ENCODE peak calls at places on chromosomes 16 and 17, in five cellular contexts. X is right lobe of liver, E is astrocyte of the spinal cord, T is Panc1, H is transverse colon. P is an unnamed sample.

GRCh38 chr16:48538746-48539484 is 71.1 kb downstream of the N4BP1 start:
- DNase-seq in X (no peak), E (no peak), T (no peak), H (no peak), P (no peak)

GRCh38 chr16:12617401-12617819 is 186.3 kb downstream of the CPPED1 start:
- DNase-seq in H (no peak), T (no peak), X (no peak), E (no peak), P (no peak)

GRCh38 chr16:51971184-51971583 is 575.8 kb downstream of the TOX3 start:
- DNase-seq in H (no peak), X (no peak), E (peak), T (no peak), P (peak)

GRCh38 chr16:25052530-25052929 is 37.4 kb upstream of the ARHGAP17 start:
- DNase-seq in X (peak), T (no peak), H (no peak), E (no peak), P (no peak)

GRCh38 chr17:82281502-82282238 is 8.2 kb upstream of the CSNK1D start:
- DNase-seq in X (no peak), T (no peak), H (peak), E (no peak), P (no peak)

GRCh38 chr17:73163043-73163442 is 1.8 kb upstream of the SSTR2 start:
- DNase-seq in H (no peak), X (no peak), T (no peak), E (no peak), P (no peak)

GRCh38 chr17:2883544-2884203 is 87.4 kb downstream of the RAP1GAP2 start:
- DNase-seq in T (no peak), X (no peak), E (peak), H (no peak), P (peak)

GRCh38 chr17:48597775-48598631 is 4.4 kb upstream of the HOXB5 start:
- DNase-seq in T (no peak), E (peak), X (no peak), H (peak), P (no peak)

GRCh38 chr17:39751016-39751543 is 13.3 kb downstream of the GRB7 start:
- DNase-seq in X (no peak), E (no peak), H (peak), T (no peak), P (no peak)

GRCh38 chr17:27155866-27156265 is 138.0 kb upstream of the WSB1 start:
- DNase-seq in T (no peak), E (no peak), H (no peak), X (peak), P (no peak)

GRCh38 chr16:86026136-86026905 is 127.4 kb downstream of the IRF8 start:
- DNase-seq in T (no peak), E (no peak), X (no peak), H (peak), P (no peak)

GRCh38 chr16:14310519-14310991 is 239.4 kb downstream of the MRTFB start:
- DNase-seq in H (peak), T (no peak), E (peak), X (no peak), P (peak)

GRCh38 chr17:46971647-46972300 is 7.3 kb downstream of the RPRML start:
- DNase-seq in T (no peak), X (no peak), E (no peak), H (no peak), P (no peak)

GRCh38 chr17:6381526-6382135 is 53.3 kb downstream of the AIPL1 start:
- DNase-seq in T (no peak), X (no peak), E (no peak), H (no peak), P (no peak)

GRCh38 chr16:14409563-14409962 is 220.5 kb downstream of the PARN start:
- DNase-seq in T (peak), H (peak), X (no peak), E (peak), P (peak)

GRCh38 chr16:48350716-48351115 is 34.5 kb downstream of the SIAH1 start:
- DNase-seq in T (no peak), E (no peak), X (no peak), H (no peak), P (no peak)

GRCh38 chr16:85412911-85413520 is 200.1 kb upstream of the GSE1 start:
- DNase-seq in T (no peak), X (peak), H (no peak), E (no peak), P (no peak)

GRCh38 chr17:78137392-78138203 is 7.0 kb downstream of the TMC8 start:
- DNase-seq in E (no peak), X (peak), T (no peak), H (peak), P (no peak)

GRCh38 chr17:2215616-2216364 is 87.8 kb downstream of the SMG6 start:
- DNase-seq in T (no peak), H (peak), X (peak), E (peak), P (peak)

GRCh38 chr17:36679815-36680467 is 78.6 kb downstream of the MRM1 start:
- DNase-seq in T (no peak), E (no peak), H (no peak), X (no peak), P (no peak)

GRCh38 chr17:79778504-79779087 is 648 bp downstream of the CBX2 start:
- DNase-seq in E (no peak), X (no peak), H (no peak), T (no peak), P (no peak)

GRCh38 chr17:73103661-73104335 is 11.3 kb upstream of the SLC39A11 start:
- DNase-seq in X (no peak), T (no peak), H (no peak), E (peak), P (peak)

GRCh38 chr16:17222756-17223411 is 247.9 kb downstream of the XYLT1 start:
- DNase-seq in X (no peak), H (peak), T (no peak), E (peak), P (no peak)

GRCh38 chr16:27314161-27314723 is 468 bp downstream of the IL4R start:
- DNase-seq in X (peak), T (no peak), H (peak), E (peak), P (peak)

GRCh38 chr17:62963296-62963695 is 2.7 kb upstream of the TANC2 start:
- DNase-seq in X (no peak), E (peak), T (no peak), H (no peak), P (peak)

GRCh38 chr17:81535480-81536298 is 7.5 kb downstream of the FSCN2 start:
- DNase-seq in E (no peak), T (no peak), H (no peak), X (no peak), P (no peak)

GRCh38 chr17:65205655-65206054 is 68.5 kb downstream of the RGS9 start:
- DNase-seq in X (no peak), H (no peak), T (no peak), E (no peak), P (no peak)

GRCh38 chr16:24841291-24841690 is 4.5 kb upstream of the SLC5A11 start:
- DNase-seq in H (no peak), T (no peak), X (no peak), E (no peak), P (no peak)

GRCh38 chr16:66337434-66338188 is 28.9 kb upstream of the CDH5 start:
- DNase-seq in T (no peak), X (no peak), E (no peak), H (no peak), P (no peak)

GRCh38 chr16:15856901-15857778 is at the start of gene MYH11:
- DNase-seq in H (peak), E (no peak), T (no peak), X (no peak), P (no peak)

GRCh38 chr17:4235372-4236279 is 28.2 kb downstream of the ANKFY1 start:
- DNase-seq in H (no peak), X (peak), E (no peak), T (no peak), P (peak)

GRCh38 chr16:65315004-65315398 is 193.1 kb upstream of the CDH11 start:
- DNase-seq in X (no peak), H (no peak), E (peak), T (no peak), P (peak)

GRCh38 chr17:61002316-61002736 is 324.7 kb downstream of the BCAS3 start:
- DNase-seq in H (no peak), X (no peak), E (peak), T (no peak), P (peak)

GRCh38 chr17:6231886-6232767 is 161.9 kb downstream of the WSCD1 start:
- DNase-seq in H (no peak), E (peak), X (no peak), T (no peak), P (no peak)

GRCh38 chr16:49557070-49557446 is 183.5 kb downstream of the C16orf78 start:
- DNase-seq in E (no peak), X (no peak), T (no peak), H (no peak), P (no peak)

GRCh38 chr17:80688994-80689635 is 144.5 kb downstream of the RPTOR start:
- DNase-seq in H (no peak), X (no peak), E (no peak), T (no peak), P (no peak)

GRCh38 chr17:40023590-40024292 is 8.5 kb downstream of the CSF3 start:
- DNase-seq in T (no peak), E (peak), H (peak), X (no peak), P (peak)

GRCh38 chr17:70144260-70144846 is 25.0 kb upstream of the KCNJ2 start:
- DNase-seq in X (no peak), H (no peak), T (no peak), E (peak), P (peak)

GRCh38 chr16:106623-107324 is 28.7 kb downstream of the MPG start:
- DNase-seq in T (peak), H (peak), X (no peak), E (peak), P (peak)

DNA sequence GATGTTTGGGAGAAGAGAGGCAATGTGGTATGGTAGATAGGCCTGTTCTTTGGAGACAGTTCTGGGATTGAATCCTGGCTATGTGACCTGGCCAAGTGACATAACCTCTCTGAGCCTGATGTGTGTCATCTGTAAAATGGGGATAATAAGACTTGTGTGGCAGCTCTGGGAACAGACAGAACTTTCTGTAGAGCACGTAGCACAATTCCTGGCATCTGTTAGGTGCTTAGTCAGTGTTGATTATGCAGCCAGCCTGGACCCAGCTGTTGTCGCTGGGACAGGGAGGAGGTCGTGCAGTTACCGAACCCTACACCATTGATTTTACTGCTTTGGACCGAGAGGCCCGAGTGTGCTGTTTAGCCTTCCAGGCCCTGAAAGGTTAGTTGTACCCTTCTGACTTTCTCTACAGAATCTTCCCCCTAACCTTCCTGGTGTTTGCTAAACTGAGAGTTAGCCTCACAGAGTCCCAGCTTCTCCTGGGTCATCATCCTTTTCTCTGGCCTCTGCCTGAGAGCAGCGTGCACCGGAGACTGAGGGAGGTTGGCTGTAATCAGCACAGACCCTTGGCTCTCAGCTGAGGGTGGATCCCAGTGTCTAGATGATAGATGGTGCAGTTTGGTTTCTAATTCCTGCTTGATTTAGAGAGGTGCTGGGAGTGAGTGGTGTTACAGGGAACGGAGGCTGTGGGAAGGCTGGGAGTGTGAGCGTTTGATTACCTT is 31.9 kb downstream of the MSI2 start:
- DNase-seq in H (no peak), T (no peak), E (no peak), X (no peak), P (peak)
- H3K4me3 ChIP-seq in H (no peak), T (no peak), E (no peak), X (no peak), P (no peak)

DNA sequence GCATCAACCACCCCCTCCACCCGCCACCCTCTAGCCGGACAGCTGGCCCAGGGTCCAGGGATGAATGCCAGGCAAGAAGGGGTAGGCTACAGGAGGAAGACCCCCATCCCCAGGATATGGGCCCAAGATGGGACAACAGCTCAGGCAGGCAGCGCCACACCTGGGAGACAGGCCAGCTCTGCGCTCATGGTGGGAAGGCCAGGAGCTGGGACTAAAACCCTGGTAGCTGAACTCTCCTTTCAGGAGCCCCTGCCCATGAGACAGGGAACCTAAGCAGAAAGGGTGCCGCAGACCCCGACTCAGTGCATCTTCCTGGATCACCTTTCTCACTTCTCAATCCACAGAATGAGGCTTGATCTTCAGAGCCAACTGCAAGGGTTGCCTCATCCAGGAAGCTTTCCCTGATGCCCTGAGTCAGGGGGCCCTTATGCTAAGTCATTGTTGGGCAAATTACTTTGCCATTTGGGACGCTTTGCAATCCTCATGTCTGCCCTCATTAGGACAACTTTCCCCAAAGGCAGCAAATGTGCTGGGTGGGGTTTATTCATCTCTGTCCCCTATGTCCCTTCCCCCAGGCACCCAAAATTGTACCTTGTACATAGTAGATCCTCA is 9.0 kb downstream of the ZDHHC1 start:
- DNase-seq in T (no peak), H (no peak), X (no peak), E (no peak), P (no peak)
- H3K4me3 ChIP-seq in T (no peak), H (no peak), X (no peak), E (no peak), P (no peak)

GRCh38 chr16:87489434-87490045 is 3.3 kb downstream of the ZCCHC14 start:
- DNase-seq in T (no peak), H (no peak), E (no peak), X (no peak), P (no peak)
- H3K4me3 ChIP-seq in T (peak), H (peak), E (no peak), X (no peak), P (peak)

GRCh38 chr16:30382398-30383015 is at the start of gene SEPTIN1:
- DNase-seq in X (no peak), T (no peak), H (peak), E (no peak), P (no peak)

GRCh38 chr16:30380801-30381208 is 1.6 kb downstream of the SEPTIN1 start:
- DNase-seq in T (no peak), X (no peak), E (no peak), H (no peak), P (no peak)

GRCh38 chr16:30379165-30379783 is 3.1 kb downstream of the SEPTIN1 start:
- DNase-seq in E (no peak), H (no peak), T (no peak), X (no peak), P (no peak)

GRCh38 chr16:30380072-30380471 is 2.3 kb downstream of the SEPTIN1 start:
- DNase-seq in X (no peak), T (no peak), H (no peak), E (no peak), P (no peak)

DNA sequence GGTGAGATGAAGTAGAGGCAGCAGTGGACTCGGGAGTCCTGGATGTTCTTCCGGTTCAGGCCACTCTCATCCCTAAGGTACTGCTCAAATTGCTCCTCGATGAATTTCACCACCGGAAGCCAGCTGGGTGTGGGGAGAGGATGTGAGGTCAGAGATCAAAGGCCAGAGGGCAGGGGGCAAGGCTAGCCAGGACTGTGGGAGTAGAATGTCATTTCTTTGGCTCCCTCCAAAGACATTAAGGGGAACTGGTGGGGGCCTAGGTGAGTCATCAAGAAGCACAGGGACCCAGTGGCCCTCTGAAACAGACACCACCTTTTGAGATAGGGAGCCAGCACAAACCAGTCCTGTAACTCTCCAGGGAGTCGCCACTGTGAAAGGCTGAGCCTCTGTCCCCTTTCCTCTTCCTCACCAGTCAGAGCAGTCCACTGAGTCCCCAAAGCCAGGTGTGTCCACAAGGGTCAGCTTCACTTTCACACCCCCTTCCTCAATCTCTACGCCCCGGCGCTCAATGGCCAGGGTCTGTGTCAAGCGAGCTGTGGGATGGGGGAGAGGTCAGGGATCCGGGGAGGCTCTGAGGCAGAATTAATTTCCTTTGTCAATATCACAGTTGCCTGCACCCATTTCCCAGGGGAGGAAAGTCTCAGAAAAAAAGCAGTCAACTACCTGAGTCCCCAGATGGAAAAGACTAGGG is 865 bp downstream of the SEPTIN1 start:
- DNase-seq in E (no peak), X (no peak), H (no peak), T (no peak), P (no peak)
- H3K4me3 ChIP-seq in E (no peak), X (no peak), H (no peak), T (no peak), P (no peak)